ENCODE peak calls at places on chromosomes 4 and X, in nine cellular contexts. One of them, this sample, is unnamed.

GRCh38 chr4:163748474-163748873 is 254.0 kb downstream of the TMA16 start:
- DNase-seq in Caco-2: no peak
- DNase-seq in fibroblast of pulmonary artery: no peak
- DNase-seq in keratinocyte: no peak
- DNase-seq in CD4-positive, alpha-beta memory T cell: no peak
- DNase-seq in lung: no peak
- DNase-seq in ascending aorta: no peak
- DNase-seq in CD4-positive, CD25-positive, alpha-beta regulatory T cell: no peak
- DNase-seq in pancreas: no peak
- DNase-seq in this sample: peak

GRCh38 chr4:94455081-94455480 is 3.3 kb downstream of the PDLIM5 start:
- DNase-seq in Caco-2: peak
- DNase-seq in fibroblast of pulmonary artery: peak
- DNase-seq in keratinocyte: no peak
- DNase-seq in CD4-positive, alpha-beta memory T cell: no peak
- DNase-seq in lung: no peak
- DNase-seq in ascending aorta: peak
- DNase-seq in CD4-positive, CD25-positive, alpha-beta regulatory T cell: no peak
- DNase-seq in pancreas: peak
- DNase-seq in this sample: peak

GRCh38 chr4:6887591-6888371 is 21.8 kb upstream of the TBC1D14 start:
- DNase-seq in Caco-2: no peak
- DNase-seq in fibroblast of pulmonary artery: no peak
- DNase-seq in keratinocyte: no peak
- DNase-seq in CD4-positive, alpha-beta memory T cell: no peak
- DNase-seq in lung: no peak
- DNase-seq in ascending aorta: peak
- DNase-seq in CD4-positive, CD25-positive, alpha-beta regulatory T cell: no peak
- DNase-seq in pancreas: no peak
- DNase-seq in this sample: no peak

GRCh38 chr4:186820371-186820990 is 96.8 kb upstream of the FAT1 start:
- DNase-seq in Caco-2: no peak
- DNase-seq in fibroblast of pulmonary artery: peak
- DNase-seq in keratinocyte: no peak
- DNase-seq in CD4-positive, alpha-beta memory T cell: no peak
- DNase-seq in lung: no peak
- DNase-seq in ascending aorta: no peak
- DNase-seq in CD4-positive, CD25-positive, alpha-beta regulatory T cell: no peak
- DNase-seq in pancreas: no peak
- DNase-seq in this sample: peak

GRCh38 chr4:175413561-175413960 is 398.5 kb downstream of the GPM6A start:
- DNase-seq in Caco-2: no peak
- DNase-seq in fibroblast of pulmonary artery: no peak
- DNase-seq in keratinocyte: no peak
- DNase-seq in CD4-positive, alpha-beta memory T cell: no peak
- DNase-seq in lung: no peak
- DNase-seq in ascending aorta: no peak
- DNase-seq in CD4-positive, CD25-positive, alpha-beta regulatory T cell: no peak
- DNase-seq in pancreas: no peak
- DNase-seq in this sample: peak

GRCh38 chr4:154503598-154503997 is 12.0 kb upstream of the DCHS2 start:
- DNase-seq in Caco-2: peak
- DNase-seq in fibroblast of pulmonary artery: peak
- DNase-seq in keratinocyte: no peak
- DNase-seq in CD4-positive, alpha-beta memory T cell: no peak
- DNase-seq in lung: no peak
- DNase-seq in ascending aorta: no peak
- DNase-seq in CD4-positive, CD25-positive, alpha-beta regulatory T cell: no peak
- DNase-seq in pancreas: no peak
- DNase-seq in this sample: no peak

GRCh38 chr4:128524311-128524710 is 236.7 kb upstream of the PGRMC2 start:
- DNase-seq in Caco-2: no peak
- DNase-seq in fibroblast of pulmonary artery: peak
- DNase-seq in keratinocyte: peak
- DNase-seq in CD4-positive, alpha-beta memory T cell: no peak
- DNase-seq in lung: peak
- DNase-seq in ascending aorta: peak
- DNase-seq in CD4-positive, CD25-positive, alpha-beta regulatory T cell: no peak
- DNase-seq in pancreas: no peak
- DNase-seq in this sample: peak

GRCh38 chrX:117851025-117851424 is 265.6 kb downstream of the KLHL13 start:
- DNase-seq in Caco-2: no peak
- DNase-seq in fibroblast of pulmonary artery: no peak
- DNase-seq in keratinocyte: no peak
- DNase-seq in CD4-positive, alpha-beta memory T cell: no peak
- DNase-seq in lung: no peak
- DNase-seq in ascending aorta: no peak
- DNase-seq in CD4-positive, CD25-positive, alpha-beta regulatory T cell: no peak
- DNase-seq in pancreas: no peak
- DNase-seq in this sample: no peak

GRCh38 chr4:47383829-47384427 is 79.6 kb downstream of the COMMD8 start:
- DNase-seq in Caco-2: peak
- DNase-seq in fibroblast of pulmonary artery: peak
- DNase-seq in keratinocyte: no peak
- DNase-seq in CD4-positive, alpha-beta memory T cell: peak
- DNase-seq in lung: no peak
- DNase-seq in ascending aorta: no peak
- DNase-seq in CD4-positive, CD25-positive, alpha-beta regulatory T cell: no peak
- DNase-seq in pancreas: no peak
- DNase-seq in this sample: no peak

GRCh38 chrX:41707218-41707617 is 16.8 kb upstream of the GPR82 start:
- DNase-seq in Caco-2: no peak
- DNase-seq in fibroblast of pulmonary artery: no peak
- DNase-seq in keratinocyte: no peak
- DNase-seq in CD4-positive, alpha-beta memory T cell: no peak
- DNase-seq in lung: no peak
- DNase-seq in ascending aorta: no peak
- DNase-seq in CD4-positive, CD25-positive, alpha-beta regulatory T cell: no peak
- DNase-seq in pancreas: no peak
- DNase-seq in this sample: no peak

GRCh38 chrX:101136235-101136634 is 38.2 kb downstream of the CENPI start:
- DNase-seq in Caco-2: no peak
- DNase-seq in fibroblast of pulmonary artery: no peak
- DNase-seq in keratinocyte: no peak
- DNase-seq in CD4-positive, alpha-beta memory T cell: no peak
- DNase-seq in lung: no peak
- DNase-seq in ascending aorta: no peak
- DNase-seq in CD4-positive, CD25-positive, alpha-beta regulatory T cell: no peak
- DNase-seq in pancreas: no peak
- DNase-seq in this sample: no peak

GRCh38 chr4:1105662-1106061 is 7.7 kb downstream of the RNF212 start:
- DNase-seq in Caco-2: no peak
- DNase-seq in fibroblast of pulmonary artery: no peak
- DNase-seq in keratinocyte: no peak
- DNase-seq in CD4-positive, alpha-beta memory T cell: no peak
- DNase-seq in lung: no peak
- DNase-seq in ascending aorta: no peak
- DNase-seq in CD4-positive, CD25-positive, alpha-beta regulatory T cell: no peak
- DNase-seq in pancreas: no peak
- DNase-seq in this sample: no peak

GRCh38 chr4:10095296-10095991 is 21.2 kb downstream of the WDR1 start:
- DNase-seq in Caco-2: no peak
- DNase-seq in fibroblast of pulmonary artery: no peak
- DNase-seq in keratinocyte: no peak
- DNase-seq in CD4-positive, alpha-beta memory T cell: no peak
- DNase-seq in lung: no peak
- DNase-seq in ascending aorta: no peak
- DNase-seq in CD4-positive, CD25-positive, alpha-beta regulatory T cell: no peak
- DNase-seq in pancreas: peak
- DNase-seq in this sample: no peak

GRCh38 chrX:45697591-45697990 is 496.9 kb upstream of the DIPK2B start:
- DNase-seq in Caco-2: no peak
- DNase-seq in fibroblast of pulmonary artery: peak
- DNase-seq in keratinocyte: no peak
- DNase-seq in CD4-positive, alpha-beta memory T cell: no peak
- DNase-seq in lung: no peak
- DNase-seq in ascending aorta: no peak
- DNase-seq in CD4-positive, CD25-positive, alpha-beta regulatory T cell: no peak
- DNase-seq in pancreas: no peak
- DNase-seq in this sample: peak

GRCh38 chr4:53196872-53197759 is 168.7 kb downstream of the SCFD2 start:
- DNase-seq in Caco-2: peak
- DNase-seq in fibroblast of pulmonary artery: peak
- DNase-seq in keratinocyte: peak
- DNase-seq in CD4-positive, alpha-beta memory T cell: peak
- DNase-seq in lung: no peak
- DNase-seq in ascending aorta: no peak
- DNase-seq in CD4-positive, CD25-positive, alpha-beta regulatory T cell: no peak
- DNase-seq in pancreas: no peak
- DNase-seq in this sample: no peak
- H3K4me3 ChIP-seq in Caco-2: no peak
- H3K4me3 ChIP-seq in fibroblast of pulmonary artery: no peak
- H3K4me3 ChIP-seq in keratinocyte: no peak
- H3K4me3 ChIP-seq in CD4-positive, alpha-beta memory T cell: no peak
- H3K4me3 ChIP-seq in lung: no peak
- H3K4me3 ChIP-seq in ascending aorta: no peak
- H3K4me3 ChIP-seq in CD4-positive, CD25-positive, alpha-beta regulatory T cell: no peak
- H3K4me3 ChIP-seq in pancreas: no peak
- H3K4me3 ChIP-seq in this sample: peak

GRCh38 chrX:55159556-55159955 is 60.6 kb upstream of the PAGE5 start:
- DNase-seq in Caco-2: no peak
- DNase-seq in fibroblast of pulmonary artery: no peak
- DNase-seq in keratinocyte: no peak
- DNase-seq in CD4-positive, alpha-beta memory T cell: peak
- DNase-seq in lung: no peak
- DNase-seq in ascending aorta: no peak
- DNase-seq in CD4-positive, CD25-positive, alpha-beta regulatory T cell: no peak
- DNase-seq in pancreas: no peak
- DNase-seq in this sample: no peak
- H3K4me3 ChIP-seq in Caco-2: no peak
- H3K4me3 ChIP-seq in fibroblast of pulmonary artery: no peak
- H3K4me3 ChIP-seq in keratinocyte: no peak
- H3K4me3 ChIP-seq in CD4-positive, alpha-beta memory T cell: no peak
- H3K4me3 ChIP-seq in lung: no peak
- H3K4me3 ChIP-seq in ascending aorta: no peak
- H3K4me3 ChIP-seq in CD4-positive, CD25-positive, alpha-beta regulatory T cell: peak
- H3K4me3 ChIP-seq in pancreas: no peak
- H3K4me3 ChIP-seq in this sample: no peak

DNA sequence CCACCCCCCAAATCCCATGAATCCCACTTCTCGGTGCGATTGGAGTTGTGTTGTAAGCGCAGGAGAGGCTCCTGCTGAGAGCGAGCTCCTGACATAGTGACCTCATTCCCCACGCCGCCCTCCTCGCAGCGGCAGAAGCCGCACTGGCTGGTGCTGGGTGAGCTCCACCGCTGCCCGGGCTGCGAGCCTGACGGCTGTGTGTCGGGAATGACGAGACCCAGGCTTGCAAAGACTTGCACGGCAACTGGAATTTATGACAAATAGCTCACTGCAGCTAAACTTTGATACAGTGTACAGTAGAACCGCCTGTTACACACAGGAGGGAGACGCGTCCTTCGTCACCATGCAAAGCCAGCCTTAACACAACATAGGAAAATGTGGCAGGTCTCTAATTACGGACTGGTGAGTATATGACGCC is 82.4 kb downstream of the STOX2 start:
- DNase-seq in Caco-2: peak
- DNase-seq in fibroblast of pulmonary artery: peak
- DNase-seq in keratinocyte: peak
- DNase-seq in CD4-positive, alpha-beta memory T cell: no peak
- DNase-seq in lung: peak
- DNase-seq in ascending aorta: peak
- DNase-seq in CD4-positive, CD25-positive, alpha-beta regulatory T cell: no peak
- DNase-seq in pancreas: no peak
- DNase-seq in this sample: peak
- H3K4me3 ChIP-seq in Caco-2: peak
- H3K4me3 ChIP-seq in fibroblast of pulmonary artery: peak
- H3K4me3 ChIP-seq in keratinocyte: peak
- H3K4me3 ChIP-seq in CD4-positive, alpha-beta memory T cell: no peak
- H3K4me3 ChIP-seq in lung: no peak
- H3K4me3 ChIP-seq in ascending aorta: peak
- H3K4me3 ChIP-seq in CD4-positive, CD25-positive, alpha-beta regulatory T cell: no peak
- H3K4me3 ChIP-seq in pancreas: no peak
- H3K4me3 ChIP-seq in this sample: peak

GRCh38 chr4:167025651-167026050 is 208.6 kb downstream of the SPOCK3 start:
- DNase-seq in Caco-2: peak
- DNase-seq in fibroblast of pulmonary artery: no peak
- DNase-seq in keratinocyte: no peak
- DNase-seq in CD4-positive, alpha-beta memory T cell: no peak
- DNase-seq in lung: no peak
- DNase-seq in ascending aorta: no peak
- DNase-seq in CD4-positive, CD25-positive, alpha-beta regulatory T cell: no peak
- DNase-seq in pancreas: no peak
- DNase-seq in this sample: no peak
- H3K4me3 ChIP-seq in Caco-2: no peak
- H3K4me3 ChIP-seq in fibroblast of pulmonary artery: no peak
- H3K4me3 ChIP-seq in keratinocyte: no peak
- H3K4me3 ChIP-seq in CD4-positive, alpha-beta memory T cell: no peak
- H3K4me3 ChIP-seq in lung: no peak
- H3K4me3 ChIP-seq in ascending aorta: no peak
- H3K4me3 ChIP-seq in CD4-positive, CD25-positive, alpha-beta regulatory T cell: no peak
- H3K4me3 ChIP-seq in pancreas: no peak
- H3K4me3 ChIP-seq in this sample: no peak

GRCh38 chrX:35439042-35439639 is 359.0 kb upstream of the MAGEB16 start:
- DNase-seq in Caco-2: no peak
- DNase-seq in fibroblast of pulmonary artery: no peak
- DNase-seq in keratinocyte: no peak
- DNase-seq in CD4-positive, alpha-beta memory T cell: no peak
- DNase-seq in lung: no peak
- DNase-seq in ascending aorta: no peak
- DNase-seq in CD4-positive, CD25-positive, alpha-beta regulatory T cell: no peak
- DNase-seq in pancreas: no peak
- DNase-seq in this sample: no peak
- H3K4me3 ChIP-seq in Caco-2: no peak
- H3K4me3 ChIP-seq in fibroblast of pulmonary artery: no peak
- H3K4me3 ChIP-seq in keratinocyte: no peak
- H3K4me3 ChIP-seq in CD4-positive, alpha-beta memory T cell: no peak
- H3K4me3 ChIP-seq in lung: no peak
- H3K4me3 ChIP-seq in ascending aorta: no peak
- H3K4me3 ChIP-seq in CD4-positive, CD25-positive, alpha-beta regulatory T cell: no peak
- H3K4me3 ChIP-seq in pancreas: no peak
- H3K4me3 ChIP-seq in this sample: no peak

DNA sequence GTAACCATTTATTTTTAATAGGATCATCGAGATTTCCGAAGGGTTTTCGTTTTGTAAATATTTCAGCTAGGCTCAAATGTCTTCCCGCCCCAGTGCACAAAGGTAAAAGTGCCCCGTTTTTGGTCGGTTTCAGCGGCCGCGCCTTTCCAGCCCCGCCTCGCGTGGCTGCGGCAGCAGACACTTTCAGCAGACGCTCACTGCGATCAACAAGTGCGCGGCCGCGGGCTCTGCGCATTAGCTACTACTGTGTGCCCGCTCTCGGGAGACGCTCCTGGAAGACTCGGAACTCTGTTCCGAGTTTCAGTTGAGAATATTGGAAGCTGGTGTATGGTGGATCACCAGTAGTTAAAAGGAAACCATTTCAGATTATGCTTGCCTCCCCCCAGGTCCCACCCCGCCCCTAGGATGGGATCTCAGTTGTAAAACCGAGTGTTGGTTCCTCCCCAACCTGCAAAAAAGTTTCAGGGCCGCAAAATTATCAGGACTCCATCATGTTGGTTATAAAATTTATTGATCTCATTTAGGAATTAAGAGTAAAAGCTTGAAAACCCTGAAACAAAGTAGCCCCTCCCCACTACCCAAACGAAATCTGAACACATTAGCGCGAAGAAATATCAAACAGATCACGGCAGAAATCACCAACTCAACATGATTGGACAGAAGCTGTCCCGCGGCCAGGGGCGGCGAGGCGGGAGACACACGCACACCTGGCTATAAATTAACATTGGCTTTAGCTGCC is 2.2 kb downstream of the SOX3 start:
- DNase-seq in Caco-2: no peak
- DNase-seq in fibroblast of pulmonary artery: no peak
- DNase-seq in keratinocyte: no peak
- DNase-seq in CD4-positive, alpha-beta memory T cell: no peak
- DNase-seq in lung: no peak
- DNase-seq in ascending aorta: no peak
- DNase-seq in CD4-positive, CD25-positive, alpha-beta regulatory T cell: no peak
- DNase-seq in pancreas: no peak
- DNase-seq in this sample: no peak
- H3K4me3 ChIP-seq in Caco-2: no peak
- H3K4me3 ChIP-seq in fibroblast of pulmonary artery: no peak
- H3K4me3 ChIP-seq in keratinocyte: no peak
- H3K4me3 ChIP-seq in CD4-positive, alpha-beta memory T cell: no peak
- H3K4me3 ChIP-seq in lung: no peak
- H3K4me3 ChIP-seq in ascending aorta: peak
- H3K4me3 ChIP-seq in CD4-positive, CD25-positive, alpha-beta regulatory T cell: no peak
- H3K4me3 ChIP-seq in pancreas: no peak
- H3K4me3 ChIP-seq in this sample: no peak

This sample was measured in MG63.